ENCODE peak calls at places on chromosome 2, in four cellular contexts. R is fibroblast of pulmonary artery, U is left lung, N is adrenal gland. H is an unnamed sample.

GRCh38 chr2:55061534-55062344 is 11.5 kb upstream of the RTN4 start:
- DNase-seq in R (no peak), U (peak), N (no peak), H (no peak)

GRCh38 chr2:158297606-158298005 is 158.9 kb downstream of the CCDC148 start:
- DNase-seq in R (peak), U (no peak), N (no peak), H (no peak)

GRCh38 chr2:176079851-176080539 is 3.8 kb downstream of the EVX2 start:
- DNase-seq in R (peak), U (peak), N (no peak), H (peak)

GRCh38 chr2:64638502-64639120 is 15.1 kb downstream of the SERTAD2 start:
- DNase-seq in R (no peak), U (no peak), N (no peak), H (no peak)

GRCh38 chr2:7707723-7708122 is 790.5 kb downstream of the RNF144A start:
- DNase-seq in R (no peak), U (no peak), N (no peak), H (no peak)

GRCh38 chr2:194363878-194364277 is 1293.1 kb upstream of the SLC39A10 start:
- DNase-seq in R (no peak), U (no peak), N (no peak), H (no peak)

GRCh38 chr2:85888020-85888744 is 608 bp downstream of the ST3GAL5 start:
- DNase-seq in R (peak), U (peak), N (no peak), H (peak)

GRCh38 chr2:70767094-70767698 is 804 bp downstream of the ADD2 start:
- DNase-seq in R (no peak), U (peak), N (peak), H (peak)

GRCh38 chr2:186636800-186637795 is 47.2 kb downstream of the ITGAV start:
- DNase-seq in R (no peak), U (no peak), N (no peak), H (no peak)

GRCh38 chr2:85886585-85886984 is 2.2 kb downstream of the ST3GAL5 start:
- DNase-seq in R (peak), U (no peak), N (peak), H (no peak)

GRCh38 chr2:158128168-158128973 is 26.7 kb downstream of the UPP2 start:
- DNase-seq in R (no peak), U (no peak), N (no peak), H (no peak)

GRCh38 chr2:237291138-237291792 is 122.7 kb downstream of the COL6A3 start:
- DNase-seq in R (peak), U (peak), N (peak), H (no peak)

GRCh38 chr2:241257419-241258032 is 57.9 kb downstream of the HDLBP start:
- DNase-seq in R (peak), U (no peak), N (no peak), H (no peak)
- TF ChIP-seq CTCF in R (peak), U (no peak), N (no peak), H (no peak)

GRCh38 chr2:129661942-129662341 is 317.5 kb upstream of the RAB6C start:
- DNase-seq in R (no peak), U (no peak), N (no peak), H (no peak)
- TF ChIP-seq CTCF in R (no peak), U (no peak), N (no peak), H (no peak)

GRCh38 chr2:190138032-190138431 is 75.5 kb upstream of the MSTN start:
- DNase-seq in R (no peak), U (no peak), N (no peak), H (no peak)
- TF ChIP-seq CTCF in R (no peak), U (no peak), N (no peak), H (no peak)

DNA sequence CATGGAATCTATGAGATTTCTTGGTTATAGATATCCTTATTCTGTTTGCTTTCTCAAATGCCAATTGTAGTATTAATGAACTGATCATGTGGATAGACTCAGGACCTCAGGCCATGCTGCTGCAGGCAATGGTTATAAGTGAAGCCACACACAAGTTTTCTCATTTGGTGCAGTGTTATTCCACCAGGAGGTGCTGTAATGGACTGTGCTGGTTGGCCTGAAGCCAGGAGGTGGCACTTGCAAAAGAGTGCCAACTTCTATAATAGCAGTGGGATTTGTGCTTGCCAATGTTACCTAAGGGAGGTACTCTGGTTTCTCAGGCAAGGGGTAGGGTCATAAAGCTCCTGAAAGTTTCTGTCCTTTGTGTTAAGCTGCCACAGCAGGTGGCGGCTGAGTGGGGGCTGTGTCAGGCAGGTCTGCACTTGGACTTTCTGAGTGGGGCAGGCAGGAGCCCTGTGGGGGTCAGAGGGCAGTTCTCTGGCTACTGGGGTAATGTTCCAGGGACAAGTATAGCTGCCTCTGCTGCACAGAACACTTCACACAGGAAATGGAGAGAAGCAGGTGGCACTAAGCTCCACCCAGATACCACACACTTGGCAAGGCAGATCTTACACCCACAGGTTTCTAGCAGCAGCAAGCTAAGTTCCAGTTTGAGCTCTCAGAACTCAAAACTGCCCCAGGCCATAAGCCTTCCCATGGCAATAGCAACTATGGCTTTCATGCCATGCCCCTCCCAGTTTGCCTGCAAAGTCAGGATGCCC is 352.6 kb upstream of the CWC22 start:
- DNase-seq in R (no peak), U (peak), N (no peak), H (no peak)
- TF ChIP-seq CTCF in R (peak), U (no peak), N (no peak), H (no peak)